ENCODE peak calls at places on chromosomes 16 and 17, in eight cellular contexts. O is non-pigmented ciliary epithelial cell; M is A172; V is germinal center; J is H9; X is M059J; E is activated T-helper 9 cell treated with anti-CD3 and anti-CD28 coated beads, Interleukin-2, amount 50 U/mL, for 16 hours; L is psoas muscle. N is an unnamed sample.

GRCh38 chr17:65800655-65801054 is 239.2 kb upstream of the AXIN2 start:
- DNase-seq in O (no peak), M (no peak), V (no peak), J (no peak), X (peak; percentile 12), E (no peak), L (no peak), N (no peak)

GRCh38 chr17:79619636-79620206 is 8.9 kb upstream of the RBFOX3 start:
- DNase-seq in O (no peak), M (no peak), V (no peak), J (peak; percentile 31), X (no peak), E (no peak), L (peak; percentile 28), N (no peak)

GRCh38 chr17:75191584-75191983 is 8.8 kb upstream of the SUMO2 start:
- DNase-seq in O (no peak), M (no peak), V (no peak), J (no peak), X (no peak), E (no peak), L (no peak), N (peak; percentile 53)

GRCh38 chr17:73695035-73695738 is 50.9 kb upstream of the SDK2 start:
- DNase-seq in O (no peak), M (no peak), V (no peak), J (peak; percentile 20), X (no peak), E (no peak), L (no peak), N (no peak)

GRCh38 chr17:77889866-77890760 is 68.4 kb upstream of the TNRC6C start:
- DNase-seq in O (no peak), M (no peak), V (no peak), J (no peak), X (no peak), E (no peak), L (peak; percentile 34), N (no peak)

GRCh38 chr17:48055531-48056245 is 7.5 kb downstream of the NFE2L1 start:
- DNase-seq in O (no peak), M (peak; percentile 85), V (peak; percentile 25), J (peak; percentile 96), X (peak; percentile 16), E (peak; percentile 27), L (no peak), N (peak; percentile 93)

GRCh38 chr16:62079236-62079635 is 43.0 kb upstream of the CDH8 start:
- DNase-seq in O (no peak), M (no peak), V (no peak), J (no peak), X (peak; percentile 47), E (no peak), L (no peak), N (no peak)

GRCh38 chr17:79620207-79621038 is 9.6 kb upstream of the RBFOX3 start:
- DNase-seq in O (no peak), M (no peak), V (no peak), J (peak; percentile 27), X (no peak), E (no peak), L (peak; percentile 6), N (no peak)

GRCh38 chr17:72665841-72666518 is 426.5 kb downstream of the SLC39A11 start:
- DNase-seq in O (no peak), M (no peak), V (no peak), J (no peak), X (no peak), E (no peak), L (no peak), N (peak; percentile 47)

GRCh38 chr17:50169121-50169764 is 3.4 kb downstream of the SGCA start:
- DNase-seq in O (no peak), M (peak; percentile 67), V (peak; percentile 72), J (peak; percentile 91), X (peak; percentile 59), E (no peak), L (peak; percentile 71), N (peak; percentile 81)

GRCh38 chr17:32259596-32259995 is 6.0 kb upstream of the RHBDL3 start:
- DNase-seq in O (peak; percentile 37), M (peak; percentile 87), V (no peak), J (no peak), X (peak; percentile 63), E (no peak), L (no peak), N (peak; percentile 78)

GRCh38 chr16:67339453-67339852 is 12.8 kb downstream of the LRRC36 start:
- DNase-seq in O (no peak), M (peak; percentile 34), V (no peak), J (no peak), X (peak; percentile 39), E (no peak), L (no peak), N (peak; percentile 73)

GRCh38 chr17:57948555-57949420 is 6.4 kb downstream of the CUEDC1 start:
- DNase-seq in O (peak; percentile 79), M (peak; percentile 100), V (no peak), J (no peak), X (peak; percentile 99), E (no peak), L (peak; percentile 70), N (peak; percentile 92)

GRCh38 chr17:20315321-20315720 is 152.0 kb downstream of the LGALS9B start:
- DNase-seq in O (no peak), M (no peak), V (no peak), J (peak; percentile 28), X (no peak), E (no peak), L (no peak), N (no peak)

GRCh38 chr16:11405331-11406176 is 60.3 kb downstream of the RMI2 start:
- DNase-seq in O (no peak), M (peak; percentile 46), V (peak; percentile 79), J (peak; percentile 75), X (peak; percentile 31), E (peak; percentile 20), L (no peak), N (peak; percentile 38)

GRCh38 chr16:56424791-56425438 is 430 bp downstream of the AMFR start:
- DNase-seq in O (no peak), M (no peak), V (peak; percentile 26), J (peak; percentile 45), X (no peak), E (peak; percentile 29), L (peak; percentile 73), N (peak; percentile 27)

GRCh38 chr17:7613769-7614421 is 802 bp downstream of the FXR2 start:
- DNase-seq in O (no peak), M (peak; percentile 22), V (no peak), J (no peak), X (peak; percentile 55), E (no peak), L (no peak), N (peak; percentile 43)

GRCh38 chr17:2192367-2193028 is 111.1 kb downstream of the SMG6 start:
- DNase-seq in O (peak; percentile 95), M (peak; percentile 100), V (no peak), J (no peak), X (peak; percentile 98), E (peak; percentile 28), L (no peak), N (peak; percentile 92)

GRCh38 chr17:36510636-36511035 is 24.0 kb downstream of the MYO19 start:
- DNase-seq in O (no peak), M (no peak), V (no peak), J (no peak), X (no peak), E (no peak), L (no peak), N (no peak)

GRCh38 chr16:14151256-14152030 is 80.3 kb downstream of the MRTFB start:
- DNase-seq in O (no peak), M (peak; percentile 7), V (no peak), J (no peak), X (no peak), E (no peak), L (no peak), N (peak; percentile 53)

GRCh38 chr17:43070872-43071271 is 45.8 kb downstream of the RND2 start:
- DNase-seq in O (no peak), M (no peak), V (no peak), J (no peak), X (no peak), E (no peak), L (no peak), N (peak; percentile 36)

GRCh38 chr17:50062323-50063243 is 6.7 kb downstream of the ITGA3 start:
- DNase-seq in O (no peak), M (peak; percentile 100), V (no peak), J (no peak), X (peak; percentile 100), E (no peak), L (peak; percentile 89), N (peak; percentile 66)

GRCh38 chr17:77957869-77958715 is at the start of gene TNRC6C:
- DNase-seq in O (peak; percentile 91), M (peak; percentile 98), V (peak; percentile 98), J (peak; percentile 100), X (peak; percentile 97), E (peak; percentile 100), L (peak; percentile 100), N (peak; percentile 99)

N was measured in choroid plexus epithelial cell.